ENCODE peak calls at places on chromosome 7, in six cellular contexts. A is GM23248; P is activated CD8-positive, alpha-beta T cell treated with anti-CD3 and anti-CD28 coated beads, Interleukin-2, amount 10 ng/mL, durations not matched to agents 7 days and 5 days; N is left cardiac atrium; Z is LoVo; L is endothelial cell. Q is an unnamed sample.

GRCh38 chr7:135441791-135442190 is 68.1 kb downstream of the CNOT4 start:
- DNase-seq in A (peak; percentile 36), L (no peak), N (no peak), P (no peak), Z (peak; percentile 51), Q (no peak)

GRCh38 chr7:32616625-32617024 is 121.3 kb downstream of the AVL9 start:
- DNase-seq in Z (peak; percentile 31), N (peak; percentile 75), P (no peak), L (no peak), A (peak; percentile 95), Q (peak; percentile 8)

GRCh38 chr7:119102294-119102693 is 877.8 kb downstream of the ANKRD7 start:
- DNase-seq in A (no peak), L (no peak), P (no peak), Z (no peak), N (no peak), Q (no peak)

GRCh38 chr7:156192921-156193320 is 380.7 kb upstream of the SHH start:
- DNase-seq in N (no peak), A (peak; percentile 1), Z (no peak), L (no peak), P (no peak), Q (no peak)

GRCh38 chr7:153628825-153629224 is 423.4 kb upstream of the DPP6 start:
- DNase-seq in L (no peak), P (no peak), A (no peak), N (no peak), Z (no peak), Q (no peak)

GRCh38 chr7:75033064-75033463 is 40.5 kb downstream of the RCC1L start:
- DNase-seq in A (peak; percentile 18), N (no peak), L (peak; percentile 38), P (no peak), Z (no peak), Q (no peak)

GRCh38 chr7:78203042-78203720 is 404.6 kb downstream of the PHTF2 start:
- DNase-seq in L (no peak), P (no peak), A (peak; percentile 48), Z (no peak), N (no peak), Q (no peak)

GRCh38 chr7:74429153-74429747 is 24.5 kb upstream of the GTF2IRD1 start:
- DNase-seq in Z (no peak), A (peak; percentile 71), N (no peak), P (no peak), L (no peak), Q (no peak)

GRCh38 chr7:148084138-148084537 is 506.4 kb upstream of the C7orf33 start:
- DNase-seq in N (peak; percentile 34), L (peak; percentile 49), A (peak; percentile 49), P (peak; percentile 39), Z (peak; percentile 61), Q (peak; percentile 86)

GRCh38 chr7:74334026-74334425 is 44.8 kb downstream of the CLIP2 start:
- DNase-seq in N (no peak), P (no peak), A (peak; percentile 83), Z (no peak), L (no peak), Q (no peak)

GRCh38 chr7:45978010-45978681 is 57.1 kb upstream of the IGFBP3 start:
- DNase-seq in L (no peak), Z (peak; percentile 98), A (peak; percentile 99), P (no peak), N (peak; percentile 36), Q (peak; percentile 81)

GRCh38 chr7:73704640-73705550 is 14.6 kb downstream of the STX1A start:
- DNase-seq in Z (no peak), P (no peak), A (no peak), N (no peak), L (no peak), Q (no peak)

GRCh38 chr7:106839511-106839910 is 25.6 kb upstream of the PIK3CG start:
- DNase-seq in N (no peak), Z (no peak), L (no peak), P (no peak), A (no peak), Q (no peak)

GRCh38 chr7:151877911-151878835 is 1.3 kb upstream of the PRKAG2 start:
- DNase-seq in L (no peak), A (no peak), P (no peak), N (no peak), Z (no peak), Q (no peak)

GRCh38 chr7:4190021-4190981 is 491.8 kb upstream of the FOXK1 start:
- DNase-seq in N (no peak), A (no peak), P (no peak), Z (no peak), L (no peak), Q (no peak)

GRCh38 chr7:92695308-92696261 is 105.4 kb upstream of the FAM133B start:
- DNase-seq in A (peak; percentile 82), P (no peak), N (no peak), Z (peak; percentile 94), L (peak; percentile 28), Q (peak; percentile 45)

GRCh38 chr7:37040330-37040729 is 316.0 kb upstream of the AOAH start:
- DNase-seq in A (no peak), L (no peak), N (no peak), Z (no peak), P (no peak), Q (no peak)

GRCh38 chr7:38822556-38822955 is 86.4 kb downstream of the VPS41 start:
- DNase-seq in N (no peak), P (no peak), Z (no peak), L (no peak), A (peak; percentile 4), Q (no peak)

GRCh38 chr7:146606628-146607027 is 490.0 kb downstream of the CNTNAP2 start:
- DNase-seq in P (no peak), Z (no peak), N (no peak), A (no peak), L (no peak), Q (no peak)

GRCh38 chr7:104029765-104030164 is 40.3 kb upstream of the RELN start:
- DNase-seq in L (no peak), A (no peak), Z (no peak), P (no peak), N (no peak), Q (no peak)